ENCODE peak calls at places on chromosomes 6 and 20, in five cellular contexts. K, Z, R, B and U are unnamed samples. For H3K4me1, the result is how much of the 10 kb centered on the place peaks cover.

GRCh38 chr6:43393597-43393996 is 24.1 kb upstream of the ZNF318 start:
- DNase-seq in R (no peak), Z (no peak), K (no peak), B (no peak), U (no peak)

GRCh38 chr6:39865011-39865888 is 69.0 kb downstream of the MOCS1 start:
- DNase-seq in K (peak), Z (peak), B (peak), R (peak), U (peak)

GRCh38 chr6:97586344-97586743 is 303.3 kb upstream of the MMS22L start:
- DNase-seq in B (no peak), Z (no peak), R (no peak), K (peak), U (no peak)

GRCh38 chr6:159061805-159062563 is 17.2 kb upstream of the TAGAP start:
- DNase-seq in K (no peak), R (no peak), B (no peak), Z (no peak), U (no peak)

GRCh38 chr6:117399924-117400323 is 25.8 kb downstream of the ROS1 start:
- DNase-seq in B (no peak), Z (no peak), K (no peak), R (no peak), U (no peak)

GRCh38 chr6:12815884-12816600 is 99.5 kb downstream of the PHACTR1 start:
- DNase-seq in B (no peak), K (no peak), R (no peak), Z (no peak), U (no peak)

GRCh38 chr20:50624351-50625016 is 66.9 kb downstream of the RIPOR3 start:
- DNase-seq in Z (peak), K (no peak), R (no peak), B (peak), U (no peak)

GRCh38 chr6:136677822-136678221 is 114.5 kb downstream of the MAP3K5 start:
- DNase-seq in B (no peak), R (no peak), Z (no peak), K (peak), U (no peak)

GRCh38 chr20:24479595-24479994 is 10.2 kb downstream of the SYNDIG1 start:
- DNase-seq in K (no peak), B (no peak), Z (no peak), R (no peak), U (no peak)

GRCh38 chr6:138465007-138465645 is 34.2 kb downstream of the NHSL1 start:
- DNase-seq in R (no peak), B (no peak), K (peak), Z (no peak), U (no peak)

GRCh38 chr6:118652051-118652699 is 784 bp upstream of the CEP85L start:
- DNase-seq in B (no peak), R (no peak), K (no peak), Z (no peak), U (peak)

GRCh38 chr6:117870477-117871243 is 36.4 kb upstream of the SLC35F1 start:
- DNase-seq in Z (no peak), R (no peak), B (no peak), K (no peak), U (no peak)

GRCh38 chr20:25139061-25139705 is 56.3 kb upstream of the ENTPD6 start:
- DNase-seq in K (no peak), Z (no peak), B (no peak), R (no peak), U (no peak)

GRCh38 chr6:31143148-31143547 is 4.3 kb upstream of the PSORS1C2 start:
- DNase-seq in B (peak), Z (no peak), R (no peak), K (peak), U (peak)

GRCh38 chr20:50385733-50386640 is 124.2 kb upstream of the PTPN1 start:
- DNase-seq in B (no peak), R (no peak), Z (no peak), K (no peak), U (no peak)

GRCh38 chr6:96014846-96015245 is 928 bp upstream of the FUT9 start:
- DNase-seq in B (no peak), K (no peak), Z (no peak), R (no peak), U (no peak)

GRCh38 chr6:149854532-149854931 is 9.6 kb downstream of the LRP11 start:
- DNase-seq in R (no peak), B (peak), K (no peak), Z (peak), U (no peak)

GRCh38 chr6:1770435-1770843 is 160.7 kb downstream of the FOXC1 start:
- DNase-seq in Z (no peak), B (no peak), R (no peak), K (no peak), U (no peak)

GRCh38 chr20:34066476-34067090 is 45.5 kb downstream of the EIF2S2 start:
- DNase-seq in K (peak), R (peak), B (no peak), Z (no peak), U (no peak)

GRCh38 chr20:32820698-32821378 is 1.1 kb downstream of the MAPRE1 start:
- DNase-seq in K (no peak), R (peak), Z (no peak), B (no peak), U (peak)

GRCh38 chr20:32820000-32820697 is 395 bp downstream of the MAPRE1 start:
- DNase-seq in B (no peak), Z (peak), R (peak), K (peak), U (no peak)

GRCh38 chr20:32822189-32822588 is 2.4 kb downstream of the MAPRE1 start:
- DNase-seq in K (no peak), R (no peak), Z (no peak), B (no peak), U (no peak)

GRCh38 chr20:32823078-32823477 is 3.3 kb downstream of the MAPRE1 start:
- DNase-seq in B (no peak), R (no peak), K (peak), Z (no peak), U (no peak)

DNA sequence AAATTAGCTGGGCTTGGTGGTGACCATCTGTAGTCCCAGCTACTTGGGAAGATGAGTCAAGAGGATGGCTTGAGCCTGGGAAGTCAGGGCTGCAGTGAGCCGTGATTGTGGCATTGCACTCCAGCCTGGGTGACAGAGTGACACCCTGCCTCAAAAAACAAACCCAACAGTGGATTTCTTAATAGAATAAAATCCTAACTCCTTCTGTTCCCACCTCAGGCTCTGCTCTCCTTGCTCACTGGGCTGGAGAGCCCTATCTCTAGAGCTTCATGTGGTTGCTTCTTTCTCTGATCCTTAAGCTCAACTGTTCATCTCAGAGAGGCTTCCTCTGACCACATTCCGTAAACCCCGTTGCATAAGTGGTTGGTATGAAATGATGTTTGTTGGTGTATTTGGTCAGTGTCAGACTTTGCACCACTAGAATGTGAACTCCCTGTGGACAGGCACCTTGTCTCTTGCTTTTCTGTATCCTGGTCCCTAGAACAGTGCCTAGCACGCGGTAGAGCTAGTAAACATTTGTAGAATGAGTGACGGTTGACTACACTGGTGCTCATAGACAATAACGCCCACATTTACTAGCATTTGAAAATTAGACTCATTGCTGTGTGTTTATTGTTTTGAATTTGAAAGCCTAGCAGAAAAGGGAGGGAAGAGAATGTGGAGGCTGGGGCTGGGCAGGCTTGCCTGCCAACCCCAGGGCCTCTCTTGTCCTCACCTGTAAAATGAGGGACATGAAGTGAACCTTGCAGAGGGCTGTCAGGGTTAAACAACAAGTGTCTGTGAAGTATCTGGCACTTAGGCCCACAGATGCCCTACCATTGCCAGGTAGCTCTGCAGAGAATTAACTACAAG is 4.2 kb downstream of the MAPRE1 start:
- DNase-seq in B (no peak), R (no peak), K (no peak), Z (no peak), U (no peak)
- H3K4me1 ChIP-seq in B (under half), R (under half), K (under half), Z (under half), U (under half)

GRCh38 chr20:23149623-23150279 is 63.6 kb upstream of the CD93 start:
- DNase-seq in K (no peak), Z (no peak), B (peak), R (no peak), U (no peak)
- H3K4me1 ChIP-seq in K (under half), Z (under half), B (under half), R (under half), U (under half)

GRCh38 chr20:46955601-46956556 is 61.2 kb downstream of the EYA2 start:
- DNase-seq in B (no peak), R (no peak), K (no peak), Z (no peak), U (no peak)
- H3K4me1 ChIP-seq in B (under half), R (under half), K (under half), Z (under half), U (under half)

GRCh38 chr6:37882724-37883413 is 63.3 kb downstream of the ZFAND3 start:
- DNase-seq in Z (no peak), K (peak), R (no peak), B (no peak), U (no peak)
- H3K4me1 ChIP-seq in Z (under half), K (under half), R (under half), B (under half), U (under half)

DNA sequence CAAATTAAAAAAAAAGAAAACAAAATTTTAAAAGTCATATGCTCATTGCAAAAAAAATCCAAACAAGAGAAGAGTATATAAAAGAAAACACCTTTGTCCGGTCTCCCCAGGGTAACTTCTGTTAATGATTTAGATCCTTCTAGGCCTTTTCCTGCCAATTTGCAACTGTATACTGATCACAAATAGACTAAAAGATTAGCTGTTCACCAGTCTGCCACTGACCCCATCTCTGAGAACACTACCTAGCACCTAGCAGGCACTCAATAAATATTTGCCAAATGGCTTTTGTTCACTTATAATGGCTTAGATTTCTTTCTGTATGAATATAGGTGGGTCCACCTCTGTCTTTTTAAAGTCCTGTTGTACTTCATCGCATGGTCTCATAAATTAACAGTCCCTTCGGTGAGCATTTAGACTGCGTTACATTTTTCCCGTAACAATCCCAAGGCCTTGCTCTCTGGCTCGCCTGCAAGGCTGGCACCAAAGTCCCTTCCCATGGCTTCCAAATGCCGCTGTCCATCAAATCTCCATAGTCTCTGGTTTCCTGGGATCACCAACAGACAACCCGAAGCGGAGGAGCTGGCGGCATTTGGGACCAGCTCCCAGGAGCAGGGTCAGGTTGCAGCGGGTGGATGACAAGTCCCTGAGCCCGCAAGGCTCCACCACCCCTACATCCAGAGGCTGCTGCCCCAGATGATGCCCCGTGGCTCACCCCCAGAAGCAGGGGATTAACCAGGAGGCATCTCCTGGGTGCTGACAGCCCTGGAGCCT is 11.8 kb downstream of the JPH2 start:
- DNase-seq in B (no peak), R (no peak), Z (no peak), K (no peak), U (no peak)
- H3K4me1 ChIP-seq in B (under half), R (under half), Z (under half), K (under half), U (under half)

GRCh38 chr6:37130704-37131103 is 39.2 kb upstream of the PIM1 start:
- DNase-seq in R (peak), Z (peak), B (peak), K (peak), U (no peak)
- H3K4me1 ChIP-seq in R (under half), Z (under half), B (under half), K (half or more), U (under half)

DNA sequence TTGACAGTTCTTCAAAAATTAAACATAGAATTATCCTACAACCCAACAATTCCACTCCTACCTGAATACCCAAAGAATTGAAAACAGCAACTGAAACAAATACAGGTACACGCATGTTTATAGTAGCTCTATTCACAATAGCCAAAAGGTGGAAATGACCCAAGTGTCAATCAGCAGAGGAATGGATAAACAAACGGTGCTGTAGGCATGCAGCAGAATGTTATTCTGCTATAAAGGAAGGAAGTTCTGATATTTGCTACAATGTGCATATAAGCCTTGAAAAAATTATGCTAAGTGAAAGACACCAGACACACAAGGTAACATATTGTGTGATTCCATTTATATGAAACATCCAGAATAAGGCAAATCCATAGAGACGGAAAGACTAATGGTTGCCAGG is 38.5 kb upstream of the PRELID3B start:
- DNase-seq in B (no peak), R (no peak), Z (no peak), K (no peak), U (no peak)
- H3K4me1 ChIP-seq in B (under half), R (under half), Z (under half), K (under half), U (under half)